ENCODE peak calls at places on chromosomes 3 and 15, in five cellular contexts. L is naive thymus-derived CD4-positive, alpha-beta T cell; K is spleen; T is CD4-positive, CD25-positive, alpha-beta regulatory T cell; V is keratinocyte. X is an unnamed sample.
A peak's percentile ranks its signal among the peaks of the same experiment; 100 is the strongest.

GRCh38 chr3:100912571-100912970 is 80.7 kb downstream of the ABI3BP start:
- DNase-seq in L (no peak), K (no peak), T (no peak), V (no peak), X (no peak)

GRCh38 chr3:16253601-16254000 is 11.1 kb downstream of the DPH3 start:
- DNase-seq in L (no peak), K (peak; percentile 59), T (no peak), V (no peak), X (no peak)

GRCh38 chr15:84689858-84690257 is 26.1 kb downstream of the SEC11A start:
- DNase-seq in L (no peak), K (no peak), T (no peak), V (no peak), X (no peak)

GRCh38 chr15:68576253-68577236 is 2.2 kb upstream of the CORO2B start:
- DNase-seq in L (no peak), K (no peak), T (no peak), V (no peak), X (no peak)

GRCh38 chr3:38510631-38511030 is 14.5 kb downstream of the EXOG start:
- DNase-seq in L (no peak), K (no peak), T (no peak), V (no peak), X (no peak)

GRCh38 chr3:42514876-42515275 is 12.4 kb downstream of the VIPR1 start:
- DNase-seq in L (no peak), K (peak; percentile 52), T (no peak), V (no peak), X (no peak)

GRCh38 chr3:458614-459375 is 262.2 kb downstream of the CHL1 start:
- DNase-seq in L (no peak), K (no peak), T (no peak), V (no peak), X (no peak)

GRCh38 chr3:94936023-94936580 is 873.2 kb downstream of the NSUN3 start:
- DNase-seq in L (no peak), K (no peak), T (no peak), V (no peak), X (no peak)

GRCh38 chr3:98454929-98455328 is 8.1 kb upstream of the OR5K1 start:
- DNase-seq in L (no peak), K (no peak), T (no peak), V (no peak), X (no peak)

GRCh38 chr3:191328383-191328962 is 721 bp upstream of the CCDC50 start:
- DNase-seq in L (no peak), K (no peak), T (no peak), V (no peak), X (no peak)

GRCh38 chr15:39365161-39365560 is 215.7 kb upstream of the THBS1 start:
- DNase-seq in L (no peak), K (no peak), T (no peak), V (no peak), X (no peak)

GRCh38 chr3:170806676-170807075 is 63.3 kb downstream of the RPL22L1 start:
- DNase-seq in L (no peak), K (no peak), T (no peak), V (no peak), X (no peak)

GRCh38 chr3:28267984-28268849 is 26.8 kb downstream of the CMC1 start:
- DNase-seq in L (no peak), K (no peak), T (no peak), V (no peak), X (peak; percentile 22)

GRCh38 chr3:46979958-46980497 is 562 bp downstream of the NBEAL2 start:
- DNase-seq in L (no peak), K (peak; percentile 92), T (no peak), V (no peak), X (no peak)

GRCh38 chr3:186476044-186476468 is 68.1 kb downstream of the CRYGS start:
- DNase-seq in L (no peak), K (no peak), T (no peak), V (peak; percentile 4), X (no peak)

GRCh38 chr3:165855581-165855980 is 18.4 kb upstream of the BCHE start:
- DNase-seq in L (no peak), K (no peak), T (no peak), V (peak; percentile 74), X (no peak)

GRCh38 chr3:128297401-128298138 is 144.3 kb downstream of the EEFSEC start:
- DNase-seq in L (no peak), K (no peak), T (no peak), V (peak; percentile 19), X (no peak)

GRCh38 chr3:63228677-63229076 is 49.4 kb upstream of the SYNPR start:
- DNase-seq in L (no peak), K (no peak), T (no peak), V (no peak), X (peak; percentile 81)

GRCh38 chr3:136142592-136142991 is 53.5 kb downstream of the MSL2 start:
- DNase-seq in L (no peak), K (no peak), T (no peak), V (peak; percentile 57), X (peak; percentile 72)

GRCh38 chr3:151431940-151432339 is 28.9 kb downstream of the IGSF10 start:
- DNase-seq in L (no peak), K (no peak), T (no peak), V (peak; percentile 46), X (no peak)

GRCh38 chr15:90956551-90957104 is 1.9 kb downstream of the RCCD1 start:
- DNase-seq in L (peak; percentile 48), K (peak; percentile 92), T (peak; percentile 38), V (no peak), X (peak; percentile 92)

GRCh38 chr15:99566157-99566900 is 545 bp downstream of the MEF2A start:
- DNase-seq in L (no peak), K (peak; percentile 86), T (no peak), V (no peak), X (peak; percentile 39)

GRCh38 chr3:30622047-30622545 is 15.7 kb downstream of the TGFBR2 start:
- DNase-seq in L (no peak), K (no peak), T (no peak), V (no peak), X (no peak)

GRCh38 chr3:30623375-30623774 is 17.0 kb downstream of the TGFBR2 start:
- DNase-seq in L (no peak), K (no peak), T (no peak), V (no peak), X (no peak)

GRCh38 chr3:30618508-30618907 is 12.1 kb downstream of the TGFBR2 start:
- DNase-seq in L (no peak), K (no peak), T (no peak), V (no peak), X (no peak)

GRCh38 chr3:30619318-30619717 is 12.9 kb downstream of the TGFBR2 start:
- DNase-seq in L (no peak), K (no peak), T (no peak), V (no peak), X (no peak)

GRCh38 chr3:30620402-30621360 is 14.3 kb downstream of the TGFBR2 start:
- DNase-seq in L (no peak), K (no peak), T (no peak), V (no peak), X (no peak)
- H3K4me1 ChIP-seq in L (peaks cover 86% of the 10 kb centered on the region), K (peaks cover 100% of the 10 kb centered on the region), T (peaks cover 80% of the 10 kb centered on the region), V (peaks cover 33% of the 10 kb centered on the region), X (peaks cover 21% of the 10 kb centered on the region)

DNA sequence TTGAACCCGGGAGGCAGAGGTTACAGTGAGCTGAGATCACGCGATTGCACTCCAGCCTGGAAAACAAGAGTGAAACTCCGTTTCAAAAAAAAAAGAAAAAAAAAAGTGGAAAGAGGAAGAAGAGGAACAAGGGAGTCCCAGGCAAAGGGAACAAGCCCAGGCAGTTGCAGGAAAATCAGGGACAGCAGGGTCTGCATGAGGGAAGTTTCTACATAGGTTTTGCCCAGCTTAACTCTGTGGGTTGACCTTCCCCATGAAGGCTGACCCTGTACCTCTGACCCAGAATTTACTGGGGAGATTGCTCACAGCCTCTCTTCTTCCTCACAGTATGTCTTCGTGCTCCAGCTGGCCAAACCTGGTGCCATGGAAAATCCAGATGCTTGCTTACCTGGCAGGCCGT is 12.3 kb downstream of the RBP1 start:
- DNase-seq in L (no peak), K (no peak), T (no peak), V (no peak), X (no peak)
- H3K4me1 ChIP-seq in L (no peaks in the 10 kb centered on the region), K (peaks cover 7% of the 10 kb centered on the region), T (no peaks in the 10 kb centered on the region), V (peaks cover 2% of the 10 kb centered on the region), X (peaks cover 39% of the 10 kb centered on the region)

GRCh38 chr3:114896978-114897377 is 250.1 kb downstream of the ZBTB20 start:
- DNase-seq in L (no peak), K (no peak), T (no peak), V (no peak), X (no peak)
- H3K4me1 ChIP-seq in L (no peaks in the 10 kb centered on the region), K (peaks cover 7% of the 10 kb centered on the region), T (no peaks in the 10 kb centered on the region), V (no peaks in the 10 kb centered on the region), X (no peaks in the 10 kb centered on the region)

GRCh38 chr15:63057454-63058335 is 15.1 kb downstream of the TPM1 start:
- DNase-seq in L (no peak), K (no peak), T (no peak), V (no peak), X (no peak)
- H3K4me1 ChIP-seq in L (no peaks in the 10 kb centered on the region), K (peaks cover 24% of the 10 kb centered on the region), T (no peaks in the 10 kb centered on the region), V (peaks cover 2% of the 10 kb centered on the region), X (peaks cover 7% of the 10 kb centered on the region)

DNA sequence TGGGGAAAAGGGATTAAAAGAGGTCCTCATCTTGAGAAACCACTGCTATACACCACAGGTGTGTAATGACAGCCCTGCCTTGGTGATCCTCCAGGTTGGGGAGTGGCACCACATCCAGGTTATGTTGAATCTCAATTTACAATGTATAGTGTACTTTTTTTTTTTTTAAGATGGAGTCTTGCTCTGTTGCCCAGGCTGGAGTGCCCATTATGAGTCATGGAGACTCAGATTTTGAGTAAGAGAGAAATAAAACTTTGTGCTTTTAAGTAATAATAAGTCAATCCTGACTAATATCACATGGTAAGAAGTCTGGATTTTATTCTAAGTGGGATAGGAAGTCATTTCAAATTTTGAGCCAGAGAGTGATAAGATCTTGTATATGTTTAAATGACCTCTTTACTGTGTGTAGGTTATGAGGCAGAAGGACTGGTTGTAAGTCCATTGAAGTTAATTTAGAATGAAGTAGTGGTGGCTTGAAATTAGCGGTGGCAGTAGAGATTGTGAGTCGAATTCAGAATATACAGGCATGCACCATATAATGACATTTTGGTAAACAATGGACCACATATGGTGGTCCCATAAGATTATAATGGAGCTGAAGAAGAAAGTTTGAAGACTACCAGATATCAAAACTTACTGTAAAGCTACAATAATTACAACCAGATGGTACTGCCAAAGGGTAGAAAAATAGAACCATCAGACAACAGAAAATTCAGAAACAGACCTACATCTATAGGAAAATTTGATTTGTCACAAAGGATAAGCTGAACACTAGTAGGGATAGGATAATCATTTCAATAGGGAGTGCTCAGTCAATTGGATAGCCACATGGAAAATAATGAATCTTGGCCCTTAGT is 20.7 kb downstream of the POPDC2 start:
- DNase-seq in L (no peak), K (no peak), T (no peak), V (no peak), X (no peak)
- H3K4me1 ChIP-seq in L (no peaks in the 10 kb centered on the region), K (peaks cover 26% of the 10 kb centered on the region), T (peaks cover 20% of the 10 kb centered on the region), V (peaks cover 33% of the 10 kb centered on the region), X (no peaks in the 10 kb centered on the region)

DNA sequence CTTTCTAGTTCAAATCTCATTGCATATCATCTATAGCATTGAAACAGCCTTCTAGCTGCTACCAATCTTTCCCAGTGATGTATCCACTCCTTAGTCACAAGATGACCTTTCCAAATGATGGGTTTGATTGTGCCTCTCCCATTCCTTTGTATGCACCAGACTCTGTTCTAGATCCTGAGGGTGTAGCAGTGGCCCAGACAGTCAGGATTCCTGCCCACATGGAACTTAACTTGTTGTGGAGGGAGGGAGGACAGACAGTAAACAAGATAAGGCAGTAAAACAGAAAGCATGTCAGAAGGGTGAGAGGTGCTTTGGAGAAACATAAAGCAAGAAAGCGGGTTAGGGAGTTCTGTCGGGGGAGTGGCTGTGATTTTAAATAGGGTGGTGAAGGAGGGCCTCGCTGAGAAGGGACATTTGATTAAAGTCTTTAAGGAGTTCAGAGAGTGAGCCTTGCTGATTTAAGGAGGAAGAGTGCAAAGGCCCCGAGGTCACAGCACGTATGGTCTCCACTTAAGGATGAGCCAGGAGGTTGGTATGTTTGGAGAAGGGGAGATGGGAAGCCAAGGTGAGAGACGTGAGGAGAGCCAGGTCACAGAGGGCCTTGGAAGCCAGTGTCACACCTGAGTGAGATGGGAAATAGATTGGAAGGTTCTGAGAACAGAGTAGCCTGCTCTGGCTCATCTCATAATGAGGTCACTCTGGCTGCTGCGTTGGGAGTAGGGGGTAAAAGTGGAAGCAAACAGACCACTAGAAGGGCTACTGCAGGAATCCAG is 38.3 kb downstream of the FAM43A start:
- DNase-seq in L (no peak), K (no peak), T (no peak), V (no peak), X (no peak)
- H3K4me1 ChIP-seq in L (no peaks in the 10 kb centered on the region), K (no peaks in the 10 kb centered on the region), T (no peaks in the 10 kb centered on the region), V (no peaks in the 10 kb centered on the region), X (no peaks in the 10 kb centered on the region)